ENCODE peak calls at places on chromosomes 6 and 20, in four cellular contexts. One of them, this sample, is unnamed.

GRCh38 chr20:12047838-12048432 is 130.2 kb downstream of the BTBD3 start:
- DNase-seq in HepG2: no peak
- DNase-seq in K562: no peak
- DNase-seq in GM12878: no peak
- DNase-seq in this sample: no peak

GRCh38 chr6:84462697-84463096 is 235.3 kb upstream of the CEP162 start:
- DNase-seq in HepG2: no peak
- DNase-seq in K562: no peak
- DNase-seq in GM12878: no peak
- DNase-seq in this sample: no peak

GRCh38 chr20:49973964-49974363 is 8.8 kb upstream of the SNAI1 start:
- DNase-seq in HepG2: no peak
- DNase-seq in K562: no peak
- DNase-seq in GM12878: no peak
- DNase-seq in this sample: no peak

GRCh38 chr6:6932341-6932740 is 175.4 kb upstream of the RREB1 start:
- DNase-seq in HepG2: no peak
- DNase-seq in K562: no peak
- DNase-seq in GM12878: no peak
- DNase-seq in this sample: no peak

GRCh38 chr6:110378552-110378951 is 20.4 kb upstream of the METTL24 start:
- DNase-seq in HepG2: peak
- DNase-seq in K562: no peak
- DNase-seq in GM12878: no peak
- DNase-seq in this sample: peak

GRCh38 chr6:121413831-121414368 is 21.5 kb upstream of the GJA1 start:
- DNase-seq in HepG2: no peak
- DNase-seq in K562: no peak
- DNase-seq in GM12878: no peak
- DNase-seq in this sample: no peak

GRCh38 chr6:116412270-116412669 is 41.5 kb downstream of the DSE start:
- DNase-seq in HepG2: no peak
- DNase-seq in K562: no peak
- DNase-seq in GM12878: no peak
- DNase-seq in this sample: no peak

GRCh38 chr6:53794720-53795253 is at the start of gene LRRC1:
- DNase-seq in HepG2: peak
- DNase-seq in K562: peak
- DNase-seq in GM12878: peak
- DNase-seq in this sample: peak

GRCh38 chr6:46062312-46062711 is 46.7 kb upstream of the CLIC5 start:
- DNase-seq in HepG2: no peak
- DNase-seq in K562: no peak
- DNase-seq in GM12878: no peak
- DNase-seq in this sample: no peak

GRCh38 chr20:9532069-9532809 is 17.8 kb downstream of the LAMP5 start:
- DNase-seq in HepG2: no peak
- DNase-seq in K562: no peak
- DNase-seq in GM12878: no peak
- DNase-seq in this sample: no peak

GRCh38 chr6:2432258-2432657 is 186.9 kb upstream of the GMDS start:
- DNase-seq in HepG2: no peak
- DNase-seq in K562: no peak
- DNase-seq in GM12878: no peak
- DNase-seq in this sample: no peak

GRCh38 chr6:26321005-26321404 is 44.0 kb upstream of the BTN3A2 start:
- DNase-seq in HepG2: no peak
- DNase-seq in K562: no peak
- DNase-seq in GM12878: no peak
- DNase-seq in this sample: no peak

GRCh38 chr6:118896339-118897136 is 2.6 kb downstream of the ASF1A start:
- DNase-seq in HepG2: peak
- DNase-seq in K562: peak
- DNase-seq in GM12878: no peak
- DNase-seq in this sample: no peak

GRCh38 chr6:112330071-112330876 is 16.9 kb upstream of the RFPL4B start:
- DNase-seq in HepG2: no peak
- DNase-seq in K562: no peak
- DNase-seq in GM12878: no peak
- DNase-seq in this sample: no peak

GRCh38 chr20:62924567-62925419 is 1.5 kb downstream of the DIDO1 start:
- DNase-seq in HepG2: peak
- DNase-seq in K562: no peak
- DNase-seq in GM12878: no peak
- DNase-seq in this sample: no peak

GRCh38 chr20:1949711-1950110 is 44.1 kb downstream of the PDYN start:
- DNase-seq in HepG2: no peak
- DNase-seq in K562: no peak
- DNase-seq in GM12878: no peak
- DNase-seq in this sample: no peak

GRCh38 chr6:62059898-62060297 is 226.1 kb downstream of the KHDRBS2 start:
- DNase-seq in HepG2: no peak
- DNase-seq in K562: no peak
- DNase-seq in GM12878: no peak
- DNase-seq in this sample: no peak

GRCh38 chr6:117829594-117830319 is 77.3 kb upstream of the SLC35F1 start:
- DNase-seq in HepG2: peak
- DNase-seq in K562: no peak
- DNase-seq in GM12878: no peak
- DNase-seq in this sample: peak

GRCh38 chr20:47949230-47949629 is 163.9 kb upstream of the SULF2 start:
- DNase-seq in HepG2: no peak
- DNase-seq in K562: no peak
- DNase-seq in GM12878: no peak
- DNase-seq in this sample: no peak

GRCh38 chr6:154139894-154140293 is 100.9 kb downstream of the OPRM1 start:
- DNase-seq in HepG2: no peak
- DNase-seq in K562: no peak
- DNase-seq in GM12878: no peak
- DNase-seq in this sample: no peak

GRCh38 chr6:159311618-159312017 is 142.4 kb downstream of the FNDC1 start:
- DNase-seq in HepG2: no peak
- DNase-seq in K562: no peak
- DNase-seq in GM12878: no peak
- DNase-seq in this sample: no peak

GRCh38 chr6:127457444-127458064 is 1.6 kb downstream of the KIAA0408 start:
- DNase-seq in HepG2: no peak
- DNase-seq in K562: no peak
- DNase-seq in GM12878: no peak
- DNase-seq in this sample: no peak

GRCh38 chr6:131807644-131808459 is at the start of gene ENPP1:
- DNase-seq in HepG2: peak
- DNase-seq in K562: peak
- DNase-seq in GM12878: no peak
- DNase-seq in this sample: peak

GRCh38 chr6:157845493-157846259 is 22.6 kb downstream of the SNX9 start:
- DNase-seq in HepG2: no peak
- DNase-seq in K562: no peak
- DNase-seq in GM12878: no peak
- DNase-seq in this sample: no peak

GRCh38 chr6:129637340-129638054 is 72.5 kb downstream of the ARHGAP18 start:
- DNase-seq in HepG2: peak
- DNase-seq in K562: no peak
- DNase-seq in GM12878: no peak
- DNase-seq in this sample: no peak

GRCh38 chr6:32954983-32955802 is 2.3 kb upstream of the HLA-DMA start:
- DNase-seq in HepG2: peak
- DNase-seq in K562: peak
- DNase-seq in GM12878: no peak
- DNase-seq in this sample: peak

GRCh38 chr6:154241570-154241969 is 115.0 kb downstream of the IPCEF1 start:
- DNase-seq in HepG2: no peak
- DNase-seq in K562: no peak
- DNase-seq in GM12878: no peak
- DNase-seq in this sample: no peak

GRCh38 chr20:50312682-50313187 is 122.1 kb downstream of the CEBPB start:
- DNase-seq in HepG2: no peak
- DNase-seq in K562: no peak
- DNase-seq in GM12878: no peak
- DNase-seq in this sample: no peak

GRCh38 chr6:130933712-130934200 is 106.5 kb downstream of the SMLR1 start:
- DNase-seq in HepG2: peak
- DNase-seq in K562: no peak
- DNase-seq in GM12878: no peak
- DNase-seq in this sample: no peak

GRCh38 chr20:2703716-2704475 is 11.3 kb downstream of the EBF4 start:
- DNase-seq in HepG2: no peak
- DNase-seq in K562: no peak
- DNase-seq in GM12878: no peak
- DNase-seq in this sample: no peak

GRCh38 chr20:63223826-63224207 is 7.9 kb upstream of the YTHDF1 start:
- DNase-seq in HepG2: no peak
- DNase-seq in K562: no peak
- DNase-seq in GM12878: no peak
- DNase-seq in this sample: no peak

GRCh38 chr6:84309336-84309735 is 81.9 kb upstream of the CEP162 start:
- DNase-seq in HepG2: no peak
- DNase-seq in K562: no peak
- DNase-seq in GM12878: no peak
- DNase-seq in this sample: no peak

GRCh38 chr6:44377971-44378370 is 9.5 kb upstream of the CDC5L start:
- DNase-seq in HepG2: peak
- DNase-seq in K562: no peak
- DNase-seq in GM12878: no peak
- DNase-seq in this sample: no peak

GRCh38 chr20:18532626-18533025 is 24.9 kb downstream of the SEC23B start:
- DNase-seq in HepG2: no peak
- DNase-seq in K562: no peak
- DNase-seq in GM12878: no peak
- DNase-seq in this sample: no peak

GRCh38 chr20:18541741-18542140 is 25.5 kb upstream of the SMIM26 start:
- DNase-seq in HepG2: no peak
- DNase-seq in K562: no peak
- DNase-seq in GM12878: no peak
- DNase-seq in this sample: no peak

GRCh38 chr20:18533978-18534644 is 26.4 kb downstream of the SEC23B start:
- DNase-seq in HepG2: peak
- DNase-seq in K562: no peak
- DNase-seq in GM12878: no peak
- DNase-seq in this sample: no peak

GRCh38 chr20:18533491-18533890 is 25.8 kb downstream of the SEC23B start:
- DNase-seq in HepG2: no peak
- DNase-seq in K562: no peak
- DNase-seq in GM12878: no peak
- DNase-seq in this sample: no peak

DNA sequence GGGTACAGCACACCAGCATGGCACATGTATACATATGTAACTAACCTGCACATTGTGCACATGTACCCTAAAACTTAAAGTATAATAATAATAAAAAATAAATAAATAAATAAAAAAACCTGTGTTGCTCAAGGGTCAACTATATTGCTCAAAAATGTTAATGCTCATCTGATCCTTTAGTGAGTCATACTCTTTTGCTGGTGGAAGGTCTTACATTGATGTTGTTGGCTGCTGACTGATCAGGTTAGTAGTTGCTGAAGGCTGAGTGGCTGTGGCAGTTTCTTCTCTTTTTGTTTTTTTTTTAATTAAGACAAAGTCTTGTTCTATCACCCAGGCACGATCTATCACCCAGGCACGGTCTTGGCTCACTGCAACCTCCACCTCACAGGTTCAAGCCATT is 29.6 kb upstream of the SMIM26 start:
- DNase-seq in HepG2: no peak
- DNase-seq in K562: no peak
- DNase-seq in GM12878: no peak
- DNase-seq in this sample: no peak
- TF ChIP-seq TCF7 in HepG2: no peak
- TF ChIP-seq TCF7 in K562: no peak
- TF ChIP-seq TCF7 in GM12878: no peak
- TF ChIP-seq TCF7 in this sample: no peak

GRCh38 chr6:108714012-108714773 is 134.0 kb upstream of the ARMC2 start:
- DNase-seq in HepG2: no peak
- DNase-seq in K562: no peak
- DNase-seq in GM12878: no peak
- DNase-seq in this sample: no peak
- TF ChIP-seq CREM in HepG2: no peak
- TF ChIP-seq CREM in K562: peak
- TF ChIP-seq CREM in GM12878: no peak
- TF ChIP-seq CREM in this sample: no peak

GRCh38 chr20:35320396-35321126 is 28.3 kb upstream of the FAM83C start:
- DNase-seq in HepG2: peak
- DNase-seq in K562: no peak
- DNase-seq in GM12878: no peak
- DNase-seq in this sample: no peak
- TF ChIP-seq TCF7 in HepG2: no peak
- TF ChIP-seq TCF7 in K562: no peak
- TF ChIP-seq TCF7 in GM12878: no peak
- TF ChIP-seq TCF7 in this sample: no peak

GRCh38 chr6:31546962-31547726 is at the start of gene NFKBIL1:
- DNase-seq in HepG2: peak
- DNase-seq in K562: peak
- DNase-seq in GM12878: peak
- DNase-seq in this sample: peak
- TF ChIP-seq CREM in HepG2: peak
- TF ChIP-seq CREM in K562: peak
- TF ChIP-seq CREM in GM12878: peak
- TF ChIP-seq CREM in this sample: peak

DNA sequence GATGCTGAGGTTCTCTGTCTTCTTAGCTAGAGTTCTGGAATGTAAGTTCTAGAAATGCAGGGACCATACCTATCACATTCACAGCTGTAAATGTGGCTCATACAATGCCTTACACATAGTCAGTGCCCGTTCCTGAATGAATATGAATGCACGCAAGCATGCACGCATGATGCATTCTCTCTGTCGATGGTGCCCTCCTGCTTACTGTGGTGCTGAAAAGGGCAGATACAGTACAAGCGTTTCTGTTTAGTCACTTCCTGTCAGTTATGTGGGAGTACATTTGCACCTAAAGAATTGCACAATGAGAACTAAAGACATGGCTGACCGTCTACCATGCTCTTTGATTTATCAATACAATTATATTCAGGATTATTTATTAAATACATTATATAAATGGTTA is 152.2 kb upstream of the SOX4 start:
- DNase-seq in HepG2: no peak
- DNase-seq in K562: no peak
- DNase-seq in GM12878: no peak
- DNase-seq in this sample: no peak
- TF ChIP-seq TCF7 in HepG2: no peak
- TF ChIP-seq TCF7 in K562: no peak
- TF ChIP-seq TCF7 in GM12878: no peak
- TF ChIP-seq TCF7 in this sample: no peak

This sample was measured in WTC11.